ENCODE peak calls at places on chromosomes 16 and 17, in five cellular contexts. V is NCI-H82; Q is thyroid gland; I is endothelial cell; S is activated CD8-positive, alpha-beta memory T cell treated with anti-CD3 and anti-CD28 coated beads for 1 hour. O is an unnamed sample.

GRCh38 chr16:11319529-11320146 is 25.6 kb upstream of the RMI2 start:
- DNase-seq in V (peak), Q (peak), I (no peak), S (no peak), O (no peak)

GRCh38 chr17:44557653-44558285 is 485 bp downstream of the FZD2 start:
- DNase-seq in V (peak), Q (peak), I (peak), S (no peak), O (no peak)

GRCh38 chr17:58120195-58120822 is 27.9 kb upstream of the OR4D1 start:
- DNase-seq in V (peak), Q (peak), I (peak), S (no peak), O (peak)

GRCh38 chr16:11601911-11602310 is 15.2 kb upstream of the LITAF start:
- DNase-seq in V (no peak), Q (no peak), I (no peak), S (no peak), O (no peak)

GRCh38 chr17:83186226-83186625 is 106.8 kb downstream of the METRNL start:
- DNase-seq in V (no peak), Q (no peak), I (no peak), S (no peak), O (no peak)

GRCh38 chr17:78981010-78981888 is 1.5 kb upstream of the LGALS3BP start:
- DNase-seq in V (peak), Q (no peak), I (no peak), S (no peak), O (no peak)

GRCh38 chr16:2467301-2468141 is 3.6 kb upstream of the NTN3 start:
- DNase-seq in V (peak), Q (peak), I (peak), S (no peak), O (no peak)

GRCh38 chr16:52906271-52906670 is 146.4 kb downstream of the CHD9NB start:
- DNase-seq in V (peak), Q (no peak), I (peak), S (no peak), O (no peak)

GRCh38 chr17:32575865-32576264 is 89.1 kb downstream of the CDK5R1 start:
- DNase-seq in V (no peak), Q (no peak), I (no peak), S (no peak), O (no peak)

GRCh38 chr16:82456683-82457082 is 170.1 kb upstream of the CDH13 start:
- DNase-seq in V (peak), Q (peak), I (peak), S (no peak), O (peak)

GRCh38 chr17:79558573-79558900 is 52.3 kb downstream of the RBFOX3 start:
- DNase-seq in V (no peak), Q (no peak), I (no peak), S (no peak), O (no peak)

GRCh38 chr16:57383276-57384247 is 11.3 kb downstream of the CX3CL1 start:
- DNase-seq in V (peak), Q (no peak), I (no peak), S (no peak), O (no peak)

GRCh38 chr16:66263973-66264310 is 102.5 kb upstream of the CDH5 start:
- DNase-seq in V (no peak), Q (no peak), I (no peak), S (no peak), O (no peak)

GRCh38 chr17:1627219-1627986 is 1.2 kb downstream of the SLC43A2 start:
- DNase-seq in V (peak), Q (peak), I (peak), S (no peak), O (no peak)

GRCh38 chr17:80348551-80349436 is 66.2 kb upstream of the ENDOV start:
- DNase-seq in V (no peak), Q (no peak), I (no peak), S (no peak), O (no peak)

GRCh38 chr16:66020061-66020460 is 346.4 kb upstream of the CDH5 start:
- DNase-seq in V (no peak), Q (no peak), I (no peak), S (no peak), O (no peak)

GRCh38 chr16:50190292-50190691 is 37.2 kb downstream of the TENT4B start:
- DNase-seq in V (no peak), Q (no peak), I (no peak), S (no peak), O (no peak)

GRCh38 chr17:82598256-82599011 is 49.8 kb downstream of the WDR45B start:
- DNase-seq in V (no peak), Q (no peak), I (no peak), S (no peak), O (no peak)

GRCh38 chr16:85566502-85567100 is 46.5 kb upstream of the GSE1 start:
- DNase-seq in V (peak), Q (no peak), I (no peak), S (no peak), O (no peak)

GRCh38 chr16:23068337-23068736 is 80.9 kb downstream of the USP31 start:
- DNase-seq in V (no peak), Q (no peak), I (no peak), S (no peak), O (no peak)

GRCh38 chr17:68906638-68907037 is 48.6 kb downstream of the ABCA8 start:
- DNase-seq in V (peak), Q (no peak), I (no peak), S (no peak), O (no peak)

GRCh38 chr17:45384800-45385262 is 47.8 kb downstream of the ARHGAP27 start:
- DNase-seq in V (no peak), Q (peak), I (no peak), S (no peak), O (no peak)

GRCh38 chr16:20613471-20613887 is 37.3 kb upstream of the ACSM2B start:
- DNase-seq in V (no peak), Q (no peak), I (no peak), S (no peak), O (no peak)

GRCh38 chr17:55116440-55116914 is 147.9 kb downstream of the STXBP4 start:
- DNase-seq in V (no peak), Q (no peak), I (no peak), S (no peak), O (no peak)

GRCh38 chr17:76461765-76462555 is 5.4 kb upstream of the AANAT start:
- DNase-seq in V (no peak), Q (no peak), I (no peak), S (no peak), O (no peak)

GRCh38 chr17:58084317-58084981 is 1.2 kb downstream of the DYNLL2 start:
- DNase-seq in V (peak), Q (peak), I (peak), S (no peak), O (peak)

GRCh38 chr17:79414520-79415065 is 196.3 kb downstream of the RBFOX3 start:
- DNase-seq in V (no peak), Q (no peak), I (no peak), S (no peak), O (no peak)

GRCh38 chr17:77617516-77617915 is 341.0 kb upstream of the TNRC6C start:
- DNase-seq in V (no peak), Q (no peak), I (no peak), S (no peak), O (no peak)

GRCh38 chr16:57752581-57753447 is 17.2 kb downstream of the KATNB1 start:
- DNase-seq in V (no peak), Q (no peak), I (no peak), S (no peak), O (no peak)

GRCh38 chr16:23423496-23424049 is 29.4 kb downstream of the COG7 start:
- DNase-seq in V (no peak), Q (peak), I (no peak), S (no peak), O (no peak)

GRCh38 chr16:19393226-19394074 is 24.2 kb upstream of the TMC5 start:
- DNase-seq in V (peak), Q (peak), I (no peak), S (no peak), O (no peak)

GRCh38 chr16:89105599-89106151 is 12.0 kb downstream of the ACSF3 start:
- DNase-seq in V (no peak), Q (peak), I (no peak), S (no peak), O (no peak)

GRCh38 chr17:45265823-45266222 is 3.9 kb upstream of the SPATA32 start:
- DNase-seq in V (no peak), Q (no peak), I (no peak), S (no peak), O (no peak)

GRCh38 chr16:75787421-75787820 is 61.1 kb upstream of the CPHXL start:
- DNase-seq in V (no peak), Q (no peak), I (no peak), S (no peak), O (no peak)

GRCh38 chr17:56653877-56654276 is 60.4 kb downstream of the NOG start:
- DNase-seq in V (peak), Q (peak), I (peak), S (peak), O (peak)

O was measured in T-helper 9 cell.